ENCODE peak calls at places on chromosomes 6 and 20, in eight cellular contexts. E is endothelial cell of umbilical vein, X is neural progenitor cell, C is BE2C, L is psoas muscle, F is cardiac muscle cell, Q is uterus, D is fibroblast of lung. V is an unnamed sample.

GRCh38 chr6:165638530-165638929 is 24.5 kb downstream of the PDE10A start:
- DNase-seq in F (no peak), E (no peak), Q (no peak), L (no peak), D (no peak), C (no peak), X (no peak), V (no peak)

GRCh38 chr6:115675443-115675842 is 385.2 kb downstream of the FRK start:
- DNase-seq in C (no peak), Q (no peak), X (no peak), D (no peak), E (no peak), F (no peak), L (no peak), V (no peak)

GRCh38 chr6:150001295-150001990 is 23.9 kb downstream of the RAET1L start:
- DNase-seq in L (no peak), C (no peak), D (no peak), E (no peak), Q (no peak), X (no peak), F (no peak), V (no peak)

GRCh38 chr6:52566853-52567279 is 10.0 kb downstream of the TRAM2 start:
- DNase-seq in F (peak; percentile 86), D (peak; percentile 92), Q (no peak), C (no peak), X (no peak), E (peak; percentile 41), L (peak; percentile 21), V (peak; percentile 79)

GRCh38 chr6:29723666-29724588 is 693 bp downstream of the HLA-F start:
- DNase-seq in E (peak; percentile 5), C (no peak), L (peak; percentile 37), F (peak; percentile 17), Q (peak; percentile 56), D (no peak), X (peak; percentile 68), V (no peak)

GRCh38 chr20:396252-396618 is 11.9 kb upstream of the RBCK1 start:
- DNase-seq in D (no peak), L (no peak), Q (no peak), X (no peak), C (no peak), E (no peak), F (no peak), V (no peak)

GRCh38 chr6:93586316-93586715 is 167.0 kb upstream of the EPHA7 start:
- DNase-seq in C (no peak), L (no peak), F (no peak), X (no peak), D (no peak), Q (no peak), E (no peak), V (no peak)

GRCh38 chr6:163095401-163095800 is 319.1 kb upstream of the QKI start:
- DNase-seq in E (no peak), L (no peak), F (no peak), X (no peak), C (no peak), Q (no peak), D (no peak), V (no peak)

GRCh38 chr6:152700427-152700826 is 2.7 kb downstream of the MYCT1 start:
- DNase-seq in L (no peak), E (peak; percentile 72), X (no peak), C (no peak), Q (no peak), D (no peak), F (no peak), V (no peak)

GRCh38 chr6:152697634-152698033 is at the start of gene MYCT1:
- DNase-seq in C (no peak), F (peak; percentile 77), Q (no peak), E (peak; percentile 98), L (no peak), D (peak; percentile 17), X (no peak), V (no peak)

GRCh38 chr6:152698692-152699091 is 995 bp downstream of the MYCT1 start:
- DNase-seq in C (no peak), Q (no peak), D (no peak), F (no peak), E (peak; percentile 50), L (no peak), X (no peak), V (no peak)

GRCh38 chr6:152701863-152702401 is 4.2 kb downstream of the MYCT1 start:
- DNase-seq in D (no peak), Q (no peak), L (no peak), E (peak; percentile 46), X (no peak), F (no peak), C (no peak), V (no peak)

DNA sequence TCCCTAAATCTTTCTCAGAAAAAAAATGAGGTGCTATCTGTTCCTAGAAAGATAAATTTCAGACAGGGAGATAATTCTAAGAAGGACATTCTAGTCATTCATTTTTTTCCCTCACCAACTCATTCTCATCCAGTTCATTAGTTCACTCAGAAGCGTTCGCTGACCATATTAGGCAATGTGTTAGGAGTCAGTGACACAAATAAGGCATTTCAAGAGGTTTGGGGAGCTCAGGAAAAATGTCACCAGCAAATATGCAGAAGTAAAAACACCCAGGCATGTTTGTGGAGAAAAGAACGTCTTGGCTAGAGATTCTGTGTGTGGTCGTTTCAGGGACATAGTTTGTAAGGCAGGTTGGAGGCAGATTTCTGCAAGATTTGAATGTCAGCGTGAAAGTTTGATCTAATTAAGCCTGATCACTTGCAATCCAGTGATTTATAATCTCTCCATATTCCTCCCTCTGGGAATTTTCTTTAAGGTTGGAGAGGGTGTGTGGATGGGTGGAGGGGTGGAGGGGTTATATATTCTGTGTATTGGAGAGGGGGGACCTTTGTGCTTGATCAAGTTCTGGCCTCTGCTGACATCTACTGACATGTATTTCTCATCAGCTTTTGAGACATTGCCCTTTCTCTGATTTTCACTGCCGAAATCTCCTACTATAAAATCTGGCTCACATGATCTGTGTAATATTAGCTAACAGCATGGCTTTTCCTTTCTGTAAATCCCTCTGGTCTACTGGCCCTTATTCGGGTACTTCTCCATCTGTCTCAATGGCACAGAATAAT is 3.6 kb downstream of the MYCT1 start:
- DNase-seq in F (peak; percentile 50), L (no peak), D (peak; percentile 36), Q (no peak), E (peak; percentile 59), X (no peak), C (no peak), V (no peak)
- TF ChIP-seq CTCF in F (no peak), L (no peak), D (no peak), Q (no peak), E (no peak), X (peak; percentile 35), C (peak; percentile 21), V (no peak)

GRCh38 chr6:10746915-10747250 is 722 bp upstream of the TMEM14B start:
- DNase-seq in E (no peak), F (no peak), D (no peak), C (no peak), Q (no peak), L (no peak), X (no peak), V (no peak)

GRCh38 chr6:10747251-10747972 is at the start of gene TMEM14B:
- DNase-seq in E (peak; percentile 97), D (peak; percentile 91), F (peak; percentile 97), L (peak; percentile 100), C (peak; percentile 100), Q (peak; percentile 100), X (peak; percentile 100), V (peak; percentile 89)

GRCh38 chr6:10745116-10745515 is 2.5 kb upstream of the TMEM14B start:
- DNase-seq in E (no peak), C (no peak), D (no peak), X (no peak), L (no peak), Q (no peak), F (no peak), V (no peak)

GRCh38 chr6:10749734-10750133 is 2.1 kb downstream of the TMEM14B start:
- DNase-seq in X (no peak), L (no peak), D (no peak), C (no peak), E (no peak), Q (no peak), F (no peak), V (no peak)
- H3K36me3 ChIP-seq in X (no peaks in the 10 kb centered on the region), L (peaks cover 54% of the 10 kb centered on the region), D (peaks cover 5% of the 10 kb centered on the region), C (peaks cover 7% of the 10 kb centered on the region), E (no peaks in the 10 kb centered on the region), Q (no peaks in the 10 kb centered on the region), F (peaks cover 3% of the 10 kb centered on the region), V (peaks cover 14% of the 10 kb centered on the region)

DNA sequence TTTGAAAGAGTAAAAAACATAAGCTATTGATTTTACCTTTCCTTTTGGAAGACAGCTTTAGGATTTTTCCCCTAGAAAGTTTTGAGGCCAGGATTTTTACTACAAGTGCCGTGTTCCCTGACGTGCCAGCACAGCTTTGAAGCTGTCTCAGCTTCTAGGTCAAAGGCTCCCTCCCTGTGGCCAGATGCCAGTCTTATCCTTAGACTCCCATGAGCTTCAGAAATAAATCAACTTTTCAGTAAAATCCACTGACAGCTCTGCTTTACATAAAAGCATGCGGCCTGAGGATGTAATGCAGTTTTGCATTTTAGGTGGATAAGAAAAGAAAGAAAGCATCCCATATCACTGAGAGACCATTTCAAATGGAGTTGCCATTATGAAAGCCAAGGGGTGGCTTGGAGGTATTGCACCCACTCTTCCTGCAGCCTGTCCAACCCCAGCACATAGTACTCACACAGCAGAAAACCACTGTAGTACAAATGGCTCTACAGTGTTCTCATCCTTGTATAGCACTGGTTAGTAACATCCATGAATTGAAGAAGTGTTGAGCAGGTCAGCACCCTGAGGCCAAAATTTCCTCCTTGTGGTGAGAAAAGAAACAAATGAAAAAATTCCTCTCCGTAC is 15.2 kb upstream of the ATXN1 start:
- DNase-seq in D (no peak), X (no peak), L (no peak), Q (peak; percentile 45), F (peak; percentile 30), C (no peak), E (no peak), V (no peak)
- TF ChIP-seq CTCF in D (peak; percentile 31), X (peak; percentile 12), L (peak; percentile 6), Q (peak; percentile 9), F (no peak), C (no peak), E (no peak), V (no peak)

GRCh38 chr20:36823126-36823525 is 49.6 kb upstream of the DSN1 start:
- DNase-seq in Q (no peak), F (no peak), D (no peak), X (no peak), L (no peak), C (no peak), E (no peak), V (no peak)

GRCh38 chr20:36826556-36827244 is 49.2 kb upstream of the TLDC2 start:
- DNase-seq in L (no peak), F (no peak), D (no peak), E (no peak), X (no peak), C (no peak), Q (no peak), V (no peak)

GRCh38 chr20:36827541-36828279 is 48.2 kb upstream of the TLDC2 start:
- DNase-seq in C (no peak), E (no peak), D (no peak), L (no peak), Q (no peak), X (no peak), F (no peak), V (no peak)

GRCh38 chr20:36824142-36824940 is 50.8 kb upstream of the DSN1 start:
- DNase-seq in L (no peak), C (no peak), F (no peak), D (peak; percentile 63), E (no peak), X (no peak), Q (no peak), V (peak; percentile 81)

DNA sequence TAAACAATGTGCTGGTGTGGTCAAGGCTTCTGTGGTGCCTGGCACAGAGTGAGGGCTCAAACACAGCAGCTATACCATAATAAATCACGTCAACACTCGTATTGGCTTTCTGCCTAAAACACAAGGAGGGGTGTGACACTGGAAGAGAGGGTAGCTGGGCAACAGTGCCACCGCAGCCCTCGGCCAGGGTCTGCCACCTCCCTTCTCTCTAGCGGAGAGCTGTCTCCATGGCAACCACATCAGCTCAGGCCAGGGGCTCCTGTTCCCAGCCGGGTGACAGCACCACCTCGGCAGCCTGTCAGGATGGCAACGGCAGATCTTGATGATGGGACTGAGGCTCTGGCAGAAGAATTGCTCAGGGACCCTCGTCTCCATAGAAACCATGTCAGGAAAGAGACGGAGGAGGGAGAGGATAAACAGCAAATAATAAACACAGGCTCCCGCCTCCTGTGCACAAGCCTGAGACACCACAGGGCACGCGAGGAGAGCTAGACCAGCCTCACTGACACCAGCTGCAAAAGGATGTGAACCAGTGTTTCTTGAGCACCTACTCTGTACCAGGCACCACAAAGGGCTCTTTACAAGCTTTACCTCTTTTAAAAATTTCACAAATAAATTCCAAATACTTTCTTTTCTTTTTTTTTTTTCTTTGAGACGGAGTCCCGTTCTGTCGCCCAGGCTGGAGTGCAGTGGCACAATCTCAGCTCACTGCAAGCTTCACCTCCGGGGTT is 50.4 kb upstream of the TLDC2 start:
- DNase-seq in Q (no peak), C (peak; percentile 86), F (no peak), D (no peak), X (peak; percentile 34), L (no peak), E (no peak), V (no peak)
- H3K36me3 ChIP-seq in Q (no peaks in the 10 kb centered on the region), C (peaks cover 47% of the 10 kb centered on the region), F (peaks cover 18% of the 10 kb centered on the region), D (peaks cover 25% of the 10 kb centered on the region), X (peaks cover 3% of the 10 kb centered on the region), L (peaks cover 22% of the 10 kb centered on the region), E (peaks cover 11% of the 10 kb centered on the region), V (peaks cover 15% of the 10 kb centered on the region)